ENCODE peak calls at places on chromosomes 7 and 10, in four cellular contexts. C, Z, T and F are unnamed samples.

GRCh38 chr7:88141479-88141878 is 78.4 kb downstream of the SRI start:
- DNase-seq in Z (no peak), C (no peak), T (no peak), F (no peak)

GRCh38 chr10:12564173-12564572 is 214.8 kb downstream of the CAMK1D start:
- DNase-seq in T (no peak), Z (peak), C (no peak), F (no peak)

GRCh38 chr10:108545921-108546320 is 1377.4 kb downstream of the XPNPEP1 start:
- DNase-seq in C (no peak), T (no peak), Z (no peak), F (no peak)

GRCh38 chr7:137878333-137878961 is 31.7 kb upstream of the DGKI start:
- DNase-seq in C (no peak), T (peak), Z (no peak), F (no peak)

GRCh38 chr7:150903627-150904026 is 51.3 kb downstream of the AOC1 start:
- DNase-seq in Z (peak), T (no peak), C (peak), F (no peak)

GRCh38 chr7:101598981-101599681 is 30.0 kb downstream of the MYL10 start:
- DNase-seq in C (no peak), T (peak), Z (no peak), F (no peak)

GRCh38 chr10:124125305-124126116 is 32.1 kb upstream of the CHST15 start:
- DNase-seq in C (no peak), T (no peak), Z (peak), F (no peak)

GRCh38 chr7:100632951-100633717 is 8.2 kb downstream of the TFR2 start:
- DNase-seq in C (no peak), Z (peak), T (peak), F (peak)

GRCh38 chr7:19754521-19755116 is 18.8 kb downstream of the TMEM196 start:
- DNase-seq in Z (peak), T (no peak), C (no peak), F (no peak)
- TF ChIP-seq CTCF in Z (peak), T (peak), C (peak), F (peak)

GRCh38 chr10:120336910-120337540 is 120.0 kb upstream of the PLPP4 start:
- DNase-seq in T (peak), Z (peak), C (peak), F (peak)
- TF ChIP-seq CTCF in T (peak), Z (peak), C (peak), F (peak)

GRCh38 chr10:62961951-62962523 is 145.9 kb upstream of the EGR2 start:
- DNase-seq in C (no peak), T (no peak), Z (no peak), F (no peak)
- TF ChIP-seq CTCF in C (no peak), T (no peak), Z (no peak), F (no peak)

GRCh38 chr7:50119815-50120637 is 27.0 kb upstream of the ZPBP start:
- DNase-seq in C (no peak), Z (no peak), T (peak), F (peak)
- TF ChIP-seq CTCF in C (no peak), Z (no peak), T (peak), F (peak)

GRCh38 chr7:55549457-55549856 is 22.8 kb downstream of the VOPP1 start:
- DNase-seq in T (no peak), C (no peak), Z (no peak), F (no peak)

GRCh38 chr7:55548295-55548731 is 24.0 kb downstream of the VOPP1 start:
- DNase-seq in C (no peak), Z (no peak), T (no peak), F (no peak)

GRCh38 chr7:55550838-55551537 is 21.3 kb downstream of the VOPP1 start:
- DNase-seq in Z (no peak), T (no peak), C (no peak), F (no peak)

GRCh38 chr7:55552320-55553086 is 19.8 kb downstream of the VOPP1 start:
- DNase-seq in Z (peak), C (peak), T (no peak), F (no peak)

DNA sequence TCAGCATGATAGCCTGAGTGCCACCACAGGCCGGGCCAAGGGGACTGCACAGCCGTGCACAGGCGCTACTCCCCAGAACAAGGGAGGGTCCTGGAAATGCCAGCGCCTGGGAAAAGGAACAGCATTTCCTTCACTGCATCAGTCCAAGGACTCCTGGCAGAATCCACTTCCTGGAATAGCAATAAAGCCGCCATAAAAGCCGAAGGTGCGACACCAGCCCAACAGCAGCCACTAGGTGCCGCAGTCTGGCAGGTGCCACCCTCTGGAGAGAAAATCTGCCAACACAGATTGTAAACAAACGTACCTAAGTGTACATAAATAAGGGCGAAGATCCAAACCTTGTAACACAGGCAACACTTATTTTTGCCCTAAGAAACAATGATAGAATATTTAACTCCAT is 22.3 kb downstream of the VOPP1 start:
- DNase-seq in Z (no peak), T (no peak), C (peak), F (no peak)
- TF ChIP-seq CTCF in Z (no peak), T (peak), C (peak), F (no peak)